ENCODE peak calls at places on chromosomes 3 and 15, in eight cellular contexts. Q is upper lobe of right lung; L is fibroblast of the aortic adventitia; C is transverse colon; O is uterus; X is endodermal cell; M is AG09309; R is CD4-positive, alpha-beta memory T cell. T is an unnamed sample.
A peak's percentile ranks its signal among the peaks of the same experiment; 100 is the strongest.

GRCh38 chr3:127716334-127716733 is 43.6 kb downstream of the ABTB1 start:
- DNase-seq in M (no peak), O (no peak), L (no peak), X (no peak), R (no peak), C (no peak), Q (no peak), T (no peak)

GRCh38 chr3:130699765-130700164 is 46.9 kb downstream of the PIK3R4 start:
- DNase-seq in C (no peak), O (no peak), Q (no peak), L (peak; percentile 15), X (no peak), M (no peak), R (peak; percentile 5), T (no peak)

GRCh38 chr15:52496776-52497470 is 31.8 kb downstream of the MYO5A start:
- DNase-seq in Q (no peak), M (no peak), L (peak; percentile 38), R (no peak), O (no peak), X (no peak), C (no peak), T (peak; percentile 37)

GRCh38 chr15:74240002-74240568 is 4.0 kb downstream of the CCDC33 start:
- DNase-seq in O (peak; percentile 48), M (peak; percentile 45), L (peak; percentile 87), R (no peak), C (peak; percentile 88), X (peak; percentile 85), Q (peak; percentile 90), T (peak; percentile 34)

GRCh38 chr3:49839193-49839809 is 17.1 kb downstream of the TRAIP start:
- DNase-seq in X (peak; percentile 86), C (peak; percentile 83), O (peak; percentile 82), L (peak; percentile 87), M (peak; percentile 41), Q (peak; percentile 86), R (peak; percentile 75), T (peak; percentile 20)

GRCh38 chr3:108018552-108018951 is 72.3 kb downstream of the CD47 start:
- DNase-seq in C (no peak), M (no peak), Q (no peak), L (no peak), X (no peak), O (no peak), R (no peak), T (no peak)

GRCh38 chr15:42693496-42693895 is 43.4 kb downstream of the CDAN1 start:
- DNase-seq in Q (peak; percentile 21), M (no peak), L (no peak), X (no peak), O (no peak), R (no peak), C (no peak), T (no peak)

GRCh38 chr3:97817965-97818364 is 3.8 kb upstream of the CRYBG3 start:
- DNase-seq in R (no peak), C (no peak), O (no peak), L (no peak), M (no peak), X (no peak), Q (no peak), T (no peak)

GRCh38 chr3:159837725-159838124 is 150.9 kb upstream of the IL12A start:
- DNase-seq in L (no peak), C (no peak), O (no peak), R (no peak), Q (no peak), X (no peak), M (no peak), T (no peak)

GRCh38 chr3:25021816-25022215 is 406.2 kb upstream of the RARB start:
- DNase-seq in Q (no peak), L (peak; percentile 52), O (no peak), M (no peak), R (no peak), X (no peak), C (no peak), T (no peak)

GRCh38 chr3:134374791-134375541 is 719 bp upstream of the AMOTL2 start:
- DNase-seq in L (no peak), C (peak; percentile 67), O (peak; percentile 60), Q (peak; percentile 79), R (no peak), M (no peak), X (peak; percentile 96), T (no peak)

GRCh38 chr15:49560045-49560444 is 60.6 kb downstream of the FAM227B start:
- DNase-seq in L (no peak), Q (no peak), O (no peak), M (no peak), X (no peak), C (no peak), R (no peak), T (no peak)

GRCh38 chr3:146280859-146281258 is 30.0 kb upstream of the PLSCR4 start:
- DNase-seq in L (peak; percentile 60), M (peak; percentile 53), X (no peak), C (no peak), Q (no peak), O (no peak), R (no peak), T (peak; percentile 44)

GRCh38 chr3:58518304-58518789 is 18.6 kb downstream of the ACOX2 start:
- DNase-seq in Q (no peak), O (no peak), C (no peak), X (no peak), L (no peak), R (no peak), M (no peak), T (no peak)

GRCh38 chr15:39756806-39757522 is 25.7 kb downstream of the FSIP1 start:
- DNase-seq in L (peak; percentile 89), C (no peak), X (no peak), Q (no peak), M (peak; percentile 55), R (peak; percentile 52), O (no peak), T (peak; percentile 46)

GRCh38 chr3:97658670-97659285 is 105.8 kb upstream of the ARL6 start:
- DNase-seq in Q (no peak), L (peak; percentile 19), R (no peak), X (no peak), C (no peak), M (no peak), O (no peak), T (no peak)

GRCh38 chr3:14128724-14129123 is 3.9 kb downstream of the TMEM43 start:
- DNase-seq in R (no peak), O (no peak), C (no peak), X (no peak), M (no peak), Q (no peak), L (no peak), T (no peak)

GRCh38 chr15:65101418-65101890 is 13.5 kb downstream of the UBAP1L start:
- DNase-seq in M (no peak), O (peak; percentile 75), R (no peak), X (peak; percentile 96), L (peak; percentile 74), Q (peak; percentile 83), C (peak; percentile 83), T (no peak)
- H3K4me3 ChIP-seq in M (no peak overlapping the region), O (no peak overlapping the region), R (no peak overlapping the region), X (no peak overlapping the region), L (no peak overlapping the region), Q (no peak overlapping the region), C (no peak overlapping the region), T (no peak overlapping the region)

DNA sequence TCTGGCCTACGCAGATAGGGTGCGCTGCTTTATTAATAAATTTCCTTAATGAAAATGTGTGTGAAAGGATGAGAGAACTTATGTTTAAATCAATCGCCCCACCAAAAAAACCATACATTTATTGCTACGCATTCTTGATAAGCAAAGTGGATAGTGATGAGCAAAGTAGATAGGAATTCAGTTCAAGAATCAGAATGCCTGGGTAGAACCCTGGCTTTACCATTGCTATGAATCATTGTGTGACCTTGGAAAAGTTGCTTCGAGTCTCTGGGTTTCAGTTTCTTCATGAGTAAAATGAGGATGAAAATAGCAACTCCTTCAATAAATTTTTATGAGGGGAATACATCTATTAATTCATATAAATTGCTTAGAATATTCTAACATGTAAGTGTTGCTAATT is 2.6 kb upstream of the ALCAM start:
- DNase-seq in O (no peak), R (no peak), C (no peak), M (no peak), Q (no peak), X (no peak), L (peak; percentile 60), T (no peak)
- H3K4me3 ChIP-seq in O (no peak overlapping the region), R (no peak overlapping the region), C (no peak overlapping the region), M (no peak overlapping the region), Q (no peak overlapping the region), X (no peak overlapping the region), L (no peak overlapping the region), T (no peak overlapping the region)

GRCh38 chr15:71680079-71680461 is 130.3 kb upstream of the NR2E3 start:
- DNase-seq in X (no peak), Q (no peak), L (no peak), M (no peak), R (no peak), O (no peak), C (no peak), T (no peak)

GRCh38 chr15:71677766-71678165 is 132.6 kb upstream of the NR2E3 start:
- DNase-seq in M (no peak), L (no peak), C (no peak), R (no peak), X (no peak), O (no peak), Q (no peak), T (no peak)

GRCh38 chr15:71679223-71680078 is 130.9 kb upstream of the NR2E3 start:
- DNase-seq in X (peak; percentile 53), O (peak; percentile 33), Q (no peak), R (no peak), M (peak; percentile 41), L (peak; percentile 80), C (no peak), T (no peak)

GRCh38 chr15:71678191-71678590 is 132.2 kb upstream of the NR2E3 start:
- DNase-seq in Q (no peak), R (no peak), M (no peak), C (no peak), L (no peak), O (no peak), X (no peak), T (no peak)

GRCh38 chr15:71677352-71677751 is 133.0 kb upstream of the NR2E3 start:
- DNase-seq in X (no peak), M (no peak), R (no peak), C (no peak), O (no peak), Q (no peak), L (no peak), T (no peak)
- H3K4me3 ChIP-seq in X (no peak overlapping the region), M (no peak overlapping the region), R (no peak overlapping the region), C (no peak overlapping the region), O (no peak overlapping the region), Q (no peak overlapping the region), L (no peak overlapping the region), T (no peak overlapping the region)

GRCh38 chr3:17639257-17639656 is 103.2 kb downstream of the TBC1D5 start:
- DNase-seq in L (peak; percentile 80), R (no peak), C (no peak), M (no peak), X (no peak), O (no peak), Q (no peak), T (peak; percentile 52)

GRCh38 chr3:17638351-17638750 is 104.1 kb downstream of the TBC1D5 start:
- DNase-seq in L (peak; percentile 54), R (no peak), Q (no peak), M (no peak), X (no peak), O (no peak), C (no peak), T (peak; percentile 16)

GRCh38 chr3:17642474-17642873 is 100.0 kb downstream of the TBC1D5 start:
- DNase-seq in O (no peak), R (no peak), X (no peak), C (no peak), M (no peak), L (no peak), Q (no peak), T (no peak)

GRCh38 chr3:17640466-17640865 is 102.0 kb downstream of the TBC1D5 start:
- DNase-seq in Q (no peak), O (no peak), R (no peak), C (no peak), M (no peak), X (no peak), L (peak; percentile 55), T (no peak)

GRCh38 chr3:17639765-17640164 is 102.7 kb downstream of the TBC1D5 start:
- DNase-seq in C (no peak), M (peak; percentile 65), R (no peak), Q (no peak), X (no peak), O (no peak), L (peak; percentile 94), T (peak; percentile 84)
- H3K4me3 ChIP-seq in C (no peak overlapping the region), M (no peak overlapping the region), R (no peak overlapping the region), Q (no peak overlapping the region), X (no peak overlapping the region), O (no peak overlapping the region), L (no peak overlapping the region), T (no peak overlapping the region)

T was measured in skeletal muscle cell.